ENCODE peak calls at places on chromosomes 7 and 10, in five cellular contexts. A, U, K, C and R are unnamed samples.

GRCh38 chr7:12524794-12525386 is 45.6 kb upstream of the SCIN start:
- DNase-seq in A (no peak), U (peak), K (peak), C (no peak), R (no peak)

GRCh38 chr7:101743241-101743994 is 74.0 kb upstream of the CUX1 start:
- DNase-seq in A (peak), U (peak), K (no peak), C (peak), R (no peak)

GRCh38 chr7:17298840-17299476 is 506 bp downstream of the AHR start:
- DNase-seq in A (peak), U (no peak), K (no peak), C (peak), R (peak)

GRCh38 chr10:103145860-103146466 is 47.1 kb downstream of the NT5C2 start:
- DNase-seq in A (peak), U (peak), K (peak), C (peak), R (no peak)

GRCh38 chr10:69057261-69057950 is 30.5 kb upstream of the SRGN start:
- DNase-seq in A (no peak), U (peak), K (no peak), C (peak), R (no peak)

GRCh38 chr7:7183061-7183832 is 903 bp downstream of the C1GALT1 start:
- DNase-seq in A (peak), U (peak), K (no peak), C (peak), R (peak)

GRCh38 chr10:44786451-44786850 is 124.7 kb upstream of the TMEM72 start:
- DNase-seq in A (peak), U (peak), K (peak), C (no peak), R (no peak)

GRCh38 chr10:106609466-106609865 is 555.0 kb downstream of the SORCS1 start:
- DNase-seq in A (no peak), U (no peak), K (no peak), C (no peak), R (no peak)

GRCh38 chr7:70619130-70619529 is 512.8 kb upstream of the GALNT17 start:
- DNase-seq in A (no peak), U (no peak), K (no peak), C (no peak), R (no peak)

GRCh38 chr10:27447540-27447939 is 56.6 kb upstream of the RAB18 start:
- DNase-seq in A (no peak), U (no peak), K (no peak), C (no peak), R (no peak)

GRCh38 chr7:99919814-99920618 is 686 bp upstream of the TRIM4 start:
- DNase-seq in A (no peak), U (peak), K (no peak), C (no peak), R (no peak)

GRCh38 chr7:99923200-99923599 is 3.9 kb upstream of the TRIM4 start:
- DNase-seq in A (no peak), U (no peak), K (no peak), C (no peak), R (no peak)

DNA sequence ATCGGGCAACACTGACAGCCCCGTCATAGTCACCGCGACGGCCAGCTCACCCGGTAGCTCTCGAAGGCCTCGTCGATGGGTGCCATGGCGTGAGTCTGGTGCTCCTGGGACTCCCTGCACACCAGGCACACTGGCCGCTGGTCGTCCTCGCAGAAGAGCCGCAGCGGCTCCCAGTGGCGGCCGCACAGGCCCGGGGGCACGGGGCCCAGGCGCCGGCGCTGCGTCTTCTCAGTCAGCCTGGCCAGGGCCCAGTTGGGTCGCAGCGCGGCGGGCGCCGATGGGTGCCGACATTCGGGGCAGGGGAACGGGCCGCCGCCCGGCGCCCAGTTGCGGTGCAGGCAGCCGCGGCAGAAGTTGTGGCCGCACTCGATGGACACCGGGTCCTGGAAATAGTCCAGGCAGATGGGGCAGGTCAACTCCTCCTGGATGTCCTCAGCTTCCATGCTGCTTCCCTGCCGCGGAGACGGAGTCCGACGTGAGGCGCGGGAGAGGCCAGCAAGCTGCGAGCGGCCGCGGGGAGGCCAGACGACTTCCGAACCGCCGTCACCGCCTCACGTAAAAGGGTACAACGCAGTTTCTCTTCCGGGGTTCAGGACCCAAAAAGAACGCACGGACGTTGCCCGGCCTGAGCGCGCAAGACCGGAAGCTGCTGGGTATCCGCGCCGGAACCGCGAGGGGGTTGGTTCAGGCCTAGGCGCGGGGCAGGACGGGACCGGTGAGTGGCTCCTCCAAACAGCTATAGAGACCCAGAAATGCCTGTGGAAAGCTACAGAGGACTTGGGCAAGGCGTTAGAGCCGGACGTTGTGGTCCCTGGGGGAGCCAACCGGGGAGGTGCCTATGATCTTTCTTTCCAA is at the start of gene TRIM4:
- DNase-seq in A (peak), U (peak), K (peak), C (peak), R (peak)
- TF ChIP-seq CTCF in A (no peak), U (peak), K (no peak), C (peak), R (peak)

GRCh38 chr10:24467605-24468004 is 256.1 kb downstream of the ARHGAP21 start:
- DNase-seq in A (no peak), U (peak), K (no peak), C (no peak), R (no peak)

GRCh38 chr10:24466616-24466949 is 257.1 kb downstream of the ARHGAP21 start:
- DNase-seq in A (no peak), U (no peak), K (no peak), C (no peak), R (no peak)

GRCh38 chr10:24468281-24468751 is 255.4 kb downstream of the ARHGAP21 start:
- DNase-seq in A (no peak), U (no peak), K (no peak), C (peak), R (no peak)

GRCh38 chr10:24465899-24466615 is 257.1 kb downstream of the KIAA1217 start:
- DNase-seq in A (no peak), U (peak), K (peak), C (no peak), R (peak)

DNA sequence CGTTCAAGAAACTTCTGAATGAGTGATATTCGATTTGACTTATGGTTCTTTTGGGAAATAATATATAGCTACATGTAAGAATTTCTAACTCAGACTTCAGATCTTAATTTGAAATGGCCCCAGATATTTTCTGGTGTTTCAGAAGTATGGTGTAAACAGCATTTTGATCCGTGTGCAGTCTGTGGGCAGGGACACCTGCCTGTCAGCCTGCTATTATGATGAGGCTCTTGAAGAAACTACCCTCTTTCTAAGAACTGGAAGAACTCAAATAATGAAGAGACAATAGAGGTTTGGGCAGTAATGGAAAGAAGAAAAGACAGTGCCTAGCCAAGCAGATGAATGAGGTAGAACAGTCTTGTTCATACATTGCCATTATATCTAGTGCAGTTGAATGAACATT is 256.6 kb downstream of the ARHGAP21 start:
- DNase-seq in A (no peak), U (no peak), K (no peak), C (no peak), R (no peak)
- H3K4me3 ChIP-seq in A (no peak), U (peak), K (peak), C (no peak), R (peak)

GRCh38 chr7:14924398-14924797 is 21.8 kb upstream of the DGKB start:
- DNase-seq in A (no peak), U (peak), K (no peak), C (no peak), R (no peak)
- TF ChIP-seq CTCF in A (no peak), U (peak), K (no peak), C (peak), R (peak)

GRCh38 chr7:22192778-22193177 is 164.2 kb downstream of the RAPGEF5 start:
- DNase-seq in A (no peak), U (no peak), K (no peak), C (no peak), R (no peak)
- H3K4me3 ChIP-seq in A (peak), U (no peak), K (no peak), C (peak), R (no peak)

GRCh38 chr7:116495737-116496136 is 3.8 kb upstream of the CAV2 start:
- DNase-seq in A (no peak), U (peak), K (no peak), C (no peak), R (no peak)
- TF ChIP-seq CTCF in A (no peak), U (no peak), K (no peak), C (no peak), R (peak)